ENCODE peak calls at places on chromosomes 11 and 22, in nine cellular contexts. M, T, C, X, U, J, H, A and Q are unnamed samples.

GRCh38 chr11:95066721-95067041 is at the start of gene SRSF8:
- DNase-seq in M (no peak), C (no peak), J (no peak), A (no peak), H (no peak), X (no peak), T (no peak), U (no peak), Q (no peak)

GRCh38 chr11:73366265-73366610 is 10.0 kb upstream of the RELT start:
- DNase-seq in A (no peak), M (no peak), H (no peak), U (no peak), T (no peak), C (no peak), X (no peak), J (no peak), Q (no peak)

GRCh38 chr22:20019661-20020532 is 1.0 kb upstream of the TANGO2 start:
- DNase-seq in C (peak), T (no peak), A (no peak), X (no peak), U (no peak), J (no peak), M (no peak), H (no peak), Q (no peak)

GRCh38 chr22:42841444-42841843 is 15.6 kb downstream of the ARFGAP3 start:
- DNase-seq in U (peak), M (no peak), J (peak), T (no peak), H (no peak), X (no peak), A (peak), C (no peak), Q (no peak)

GRCh38 chr22:27148025-27148424 is 490.6 kb downstream of the MIAT start:
- DNase-seq in H (no peak), X (no peak), M (no peak), T (no peak), U (no peak), C (no peak), J (no peak), A (no peak), Q (no peak)

GRCh38 chr11:1706634-1707400 is 9.8 kb downstream of the KRTAP5-6 start:
- DNase-seq in C (peak), T (no peak), A (no peak), X (no peak), H (no peak), U (peak), M (no peak), J (no peak), Q (no peak)

GRCh38 chr11:3197878-3198528 is 20.6 kb downstream of the MRGPRG start:
- DNase-seq in T (no peak), H (no peak), U (no peak), X (no peak), J (no peak), A (no peak), C (no peak), M (no peak), Q (no peak)

GRCh38 chr11:69212121-69213110 is 56.7 kb downstream of the SMIM38 start:
- DNase-seq in C (peak), T (no peak), H (no peak), X (no peak), M (peak), U (no peak), A (no peak), J (no peak), Q (no peak)

GRCh38 chr22:37283393-37283937 is 1.2 kb downstream of the CYTH4 start:
- DNase-seq in J (no peak), H (no peak), X (no peak), U (no peak), C (no peak), T (no peak), A (no peak), M (no peak), Q (no peak)

GRCh38 chr11:79406376-79406775 is 34.5 kb downstream of the TENM4 start:
- DNase-seq in A (no peak), T (no peak), C (no peak), M (no peak), U (no peak), X (no peak), J (no peak), H (no peak), Q (no peak)

GRCh38 chr22:37896181-37896592 is 9.9 kb upstream of the MICALL1 start:
- DNase-seq in U (peak), J (peak), X (no peak), H (no peak), T (no peak), C (no peak), A (no peak), M (no peak), Q (no peak)

GRCh38 chr11:122248130-122248529 is 132.1 kb upstream of the BLID start:
- DNase-seq in X (no peak), T (peak), A (no peak), J (no peak), U (no peak), H (no peak), C (no peak), M (no peak), Q (no peak)

GRCh38 chr22:35621446-35621845 is 4.3 kb upstream of the MB start:
- DNase-seq in A (no peak), M (no peak), X (no peak), J (no peak), U (peak), H (no peak), C (no peak), T (no peak), Q (no peak)

GRCh38 chr22:32204211-32204855 is 540 bp downstream of the RFPL2 start:
- DNase-seq in A (no peak), X (no peak), M (no peak), U (no peak), J (no peak), C (no peak), T (no peak), H (no peak), Q (no peak)

GRCh38 chr11:102926946-102927623 is 28.4 kb downstream of the MMP13 start:
- DNase-seq in A (no peak), H (no peak), X (no peak), U (peak), M (no peak), C (no peak), T (no peak), J (peak), Q (no peak)

GRCh38 chr11:17684550-17684949 is 34.8 kb upstream of the MYOD1 start:
- DNase-seq in U (no peak), A (no peak), M (no peak), H (no peak), J (no peak), T (no peak), C (no peak), X (no peak), Q (no peak)

GRCh38 chr22:47125603-47126002 is 363.2 kb downstream of the TBC1D22A start:
- DNase-seq in J (no peak), H (no peak), C (peak), A (no peak), X (peak), U (peak), T (no peak), M (peak), Q (peak)
- TF ChIP-seq CTCF in J (peak), H (peak), C (peak), A (peak), X (no peak), U (peak), T (no peak), M (no peak), Q (peak)

DNA sequence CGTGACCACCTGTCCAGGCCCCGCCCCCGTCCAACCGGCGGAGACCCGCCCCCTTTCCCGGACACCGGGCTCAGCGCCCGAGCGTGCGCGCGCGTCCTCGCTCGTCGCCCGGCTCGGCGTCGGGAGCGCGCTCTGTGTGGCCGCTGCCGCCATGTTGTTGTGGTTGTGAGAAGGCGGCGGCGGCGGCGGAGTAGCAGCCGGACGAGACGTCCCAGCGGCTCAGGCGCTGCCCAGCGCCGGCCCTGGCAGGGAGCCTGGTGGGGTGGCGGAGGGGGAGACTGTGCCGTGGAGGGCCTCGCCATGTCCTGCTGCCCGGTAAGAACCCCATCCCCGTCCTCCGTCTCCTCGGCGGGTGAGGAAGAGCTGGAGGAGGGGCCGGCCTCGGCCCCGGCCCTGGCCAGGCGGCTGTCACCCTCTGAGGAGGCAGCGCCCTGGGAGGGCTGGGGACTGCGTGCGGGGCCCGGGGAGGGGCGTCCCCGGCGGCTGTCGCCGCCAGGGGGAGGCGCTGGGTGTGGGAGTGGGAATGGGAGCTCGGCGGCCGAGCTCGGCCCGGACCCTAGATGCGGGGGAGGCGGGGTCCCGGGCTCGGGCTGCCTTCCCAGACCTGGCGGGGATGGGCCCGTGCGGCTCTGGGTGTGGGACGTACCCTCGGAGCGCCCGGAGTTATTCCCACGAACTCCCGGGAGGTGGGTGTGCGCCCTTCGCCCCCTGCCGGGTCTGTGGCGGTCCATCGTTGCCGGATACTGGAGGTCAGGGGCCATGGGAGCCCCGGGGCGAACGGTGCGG is at the start of gene MTMR3:
- DNase-seq in U (peak), C (peak), J (peak), X (peak), M (peak), H (peak), A (peak), T (peak), Q (peak)
- TF ChIP-seq CTCF in U (peak), C (peak), J (peak), X (peak), M (peak), H (peak), A (no peak), T (no peak), Q (peak)

GRCh38 chr11:15941206-15941770 is 415.1 kb downstream of the SOX6 start:
- DNase-seq in U (peak), H (no peak), T (peak), A (no peak), M (no peak), C (no peak), J (no peak), X (no peak), Q (no peak)
- TF ChIP-seq CTCF in U (peak), H (peak), T (peak), A (peak), M (peak), C (peak), J (peak), X (peak), Q (peak)

DNA sequence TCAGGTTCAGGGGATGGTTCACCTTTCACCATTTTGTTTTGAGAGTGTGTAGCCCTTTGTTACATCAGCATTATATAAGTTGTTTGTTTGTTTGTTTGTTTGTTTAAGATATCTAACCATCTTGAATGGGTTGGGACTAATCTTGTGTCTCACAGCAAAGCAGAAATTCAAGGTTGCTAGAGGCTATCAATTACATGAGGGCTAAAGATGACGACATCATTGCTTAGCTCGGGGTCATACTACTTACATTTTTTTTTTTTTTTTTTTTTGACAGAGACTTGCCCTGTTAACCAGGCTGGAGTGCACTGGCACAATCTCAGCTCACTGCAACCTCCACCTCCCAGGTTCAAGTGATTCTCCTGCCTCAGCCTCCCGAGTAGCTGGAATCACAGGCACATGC is 87.1 kb upstream of the XKR3 start:
- DNase-seq in U (no peak), T (no peak), M (no peak), J (no peak), X (no peak), C (no peak), A (no peak), H (no peak), Q (no peak)
- TF ChIP-seq CTCF in U (no peak), T (no peak), M (no peak), J (no peak), X (no peak), C (no peak), A (no peak), H (no peak), Q (no peak)

GRCh38 chr11:106418786-106419185 is 341.3 kb downstream of the AASDHPPT start:
- DNase-seq in T (no peak), X (no peak), A (no peak), J (no peak), H (no peak), M (no peak), U (no peak), C (no peak), Q (no peak)

GRCh38 chr11:106410902-106411301 is 333.4 kb downstream of the AASDHPPT start:
- DNase-seq in X (no peak), H (no peak), C (no peak), U (no peak), J (no peak), T (no peak), M (no peak), A (no peak), Q (no peak)

GRCh38 chr11:106420048-106420665 is 342.7 kb downstream of the AASDHPPT start:
- DNase-seq in H (no peak), U (peak), C (no peak), M (no peak), T (no peak), A (no peak), J (no peak), X (no peak), Q (no peak)

GRCh38 chr11:106413222-106413621 is 335.8 kb downstream of the AASDHPPT start:
- DNase-seq in M (no peak), X (no peak), U (no peak), T (no peak), H (no peak), J (no peak), C (no peak), A (no peak), Q (no peak)

GRCh38 chr11:106415510-106415909 is 338.0 kb downstream of the AASDHPPT start:
- DNase-seq in M (no peak), U (no peak), T (peak), H (no peak), X (no peak), J (no peak), C (no peak), A (no peak), Q (no peak)
- TF ChIP-seq CTCF in M (no peak), U (no peak), T (no peak), H (no peak), X (no peak), J (no peak), C (no peak), A (peak), Q (peak)

GRCh38 chr22:21098099-21098671 is 52.4 kb downstream of the LRRC74B start:
- DNase-seq in T (no peak), H (no peak), C (no peak), U (peak), A (no peak), M (no peak), J (no peak), X (no peak), Q (no peak)
- TF ChIP-seq CTCF in T (no peak), H (no peak), C (peak), U (peak), A (peak), M (no peak), J (no peak), X (no peak), Q (no peak)

GRCh38 chr11:93361435-93361834 is 30.9 kb downstream of the DEUP1 start:
- DNase-seq in C (no peak), X (no peak), A (no peak), T (no peak), J (no peak), U (no peak), H (no peak), M (no peak), Q (no peak)
- TF ChIP-seq CTCF in C (no peak), X (no peak), A (no peak), T (peak), J (no peak), U (no peak), H (no peak), M (no peak), Q (peak)

DNA sequence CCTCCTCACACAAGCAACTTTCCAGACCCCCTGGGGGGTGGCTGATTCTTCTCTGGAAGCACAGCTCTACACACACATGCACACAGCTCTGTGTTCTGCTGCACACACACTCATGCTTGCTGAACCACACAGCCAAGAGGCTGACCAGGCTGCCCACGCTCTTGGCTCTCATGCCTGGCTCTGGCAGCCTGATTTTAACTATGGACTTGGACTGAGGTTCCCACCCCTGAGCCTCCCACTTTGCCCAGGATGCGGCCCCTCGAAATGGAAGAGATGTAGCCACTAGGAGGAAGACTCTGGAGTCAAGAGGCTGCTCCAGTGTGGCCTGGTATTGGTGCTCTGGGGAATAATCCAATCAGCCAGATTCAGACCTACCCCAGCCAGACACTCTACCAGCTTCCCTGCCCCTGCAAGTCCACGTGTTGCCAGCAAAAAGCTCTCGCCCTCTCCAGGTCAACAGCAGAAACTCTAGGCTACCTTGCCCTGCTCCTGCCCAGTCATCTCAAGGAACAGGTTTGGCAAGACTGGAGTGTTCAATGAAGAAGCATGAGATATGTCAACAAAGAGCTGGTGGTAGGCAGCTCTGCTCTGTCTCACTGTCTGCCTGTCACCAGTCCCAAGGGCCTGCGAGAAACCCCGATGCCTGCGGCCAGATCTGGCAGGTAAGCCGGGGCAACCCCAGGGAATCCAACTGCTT is 8.8 kb upstream of the CASTOR1 start:
- DNase-seq in H (no peak), M (peak), T (no peak), X (peak), J (no peak), A (no peak), C (peak), U (no peak), Q (no peak)
- TF ChIP-seq CTCF in H (no peak), M (peak), T (no peak), X (no peak), J (no peak), A (no peak), C (peak), U (no peak), Q (no peak)